ENCODE peak calls at places on chromosomes 1 and 21, in six cellular contexts. H, V, P, N, T and Q are unnamed samples.

GRCh38 chr1:229339520-229339919 is 3.3 kb downstream of the CCSAP start:
- DNase-seq in N (no peak), H (no peak), T (no peak), P (no peak), V (peak; percentile 37), Q (no peak)

GRCh38 chr1:15465674-15466073 is 9.1 kb downstream of the CELA2A start:
- DNase-seq in N (no peak), T (no peak), V (no peak), P (no peak), H (no peak), Q (no peak)

GRCh38 chr1:171188388-171189266 is 3.5 kb downstream of the FMO2 start:
- DNase-seq in P (peak; percentile 40), V (peak; percentile 25), N (no peak), H (peak; percentile 4), T (peak; percentile 10), Q (no peak)

GRCh38 chr1:234737915-234738314 is 127.9 kb upstream of the IRF2BP2 start:
- DNase-seq in P (no peak), T (no peak), H (no peak), N (no peak), V (no peak), Q (no peak)

GRCh38 chr1:7117599-7118281 is 332.5 kb downstream of the CAMTA1 start:
- DNase-seq in V (no peak), H (no peak), P (peak; percentile 72), N (no peak), T (no peak), Q (no peak)

GRCh38 chr1:214525535-214526019 is 25.8 kb downstream of the PTPN14 start:
- DNase-seq in P (no peak), H (no peak), N (no peak), V (no peak), T (no peak), Q (no peak)

GRCh38 chr1:178282949-178283367 is 189.1 kb downstream of the RASAL2 start:
- DNase-seq in T (no peak), P (peak; percentile 33), H (no peak), V (no peak), N (no peak), Q (no peak)

GRCh38 chr1:4203501-4203900 is 303.4 kb upstream of the C1orf174 start:
- DNase-seq in H (no peak), N (no peak), V (no peak), P (no peak), T (no peak), Q (no peak)

GRCh38 chr21:26961704-26962103 is 5.2 kb downstream of the ADAMTS5 start:
- DNase-seq in N (no peak), P (no peak), H (no peak), T (no peak), V (no peak), Q (no peak)

GRCh38 chr1:28428012-28428411 is 58.5 kb downstream of the PHACTR4 start:
- DNase-seq in T (no peak), H (no peak), P (no peak), N (no peak), V (no peak), Q (no peak)

GRCh38 chr1:66437136-66437401 is 96.9 kb upstream of the SGIP1 start:
- DNase-seq in T (no peak), P (no peak), H (no peak), V (no peak), N (no peak), Q (no peak)

GRCh38 chr21:34047835-34048234 is 25.5 kb upstream of the MRPS6 start:
- DNase-seq in N (no peak), P (no peak), T (no peak), H (no peak), V (no peak), Q (no peak)

GRCh38 chr1:245880754-245881403 is 626.2 kb downstream of the SMYD3 start:
- DNase-seq in T (no peak), N (no peak), P (peak; percentile 49), H (no peak), V (no peak), Q (no peak)

GRCh38 chr1:154445040-154445472 is 39.9 kb downstream of the IL6R start:
- DNase-seq in H (no peak), V (peak; percentile 34), T (no peak), N (no peak), P (peak; percentile 88), Q (no peak)

GRCh38 chr1:10975567-10976326 is 36.7 kb upstream of the TARDBP start:
- DNase-seq in P (peak; percentile 92), N (peak; percentile 83), T (no peak), V (no peak), H (no peak), Q (no peak)

GRCh38 chr1:94801919-94802546 is 18.1 kb upstream of the SLC44A3 start:
- DNase-seq in N (peak; percentile 77), H (no peak), V (no peak), P (peak; percentile 49), T (no peak), Q (peak; percentile 83)

GRCh38 chr1:116711061-116711582 is 43.1 kb upstream of the CD2 start:
- DNase-seq in N (no peak), H (no peak), T (no peak), P (no peak), V (no peak), Q (no peak)

GRCh38 chr1:77582905-77583304 is 99.6 kb downstream of the ZZZ3 start:
- DNase-seq in H (no peak), N (no peak), P (no peak), V (no peak), T (no peak), Q (no peak)

GRCh38 chr1:51945591-51945990 is 44.9 kb downstream of the RAB3B start:
- DNase-seq in H (no peak), P (no peak), T (no peak), N (no peak), V (no peak), Q (no peak)

GRCh38 chr1:16342331-16343062 is 9.8 kb downstream of the FBXO42 start:
- DNase-seq in N (peak; percentile 58), T (no peak), P (no peak), V (no peak), H (no peak), Q (no peak)